ENCODE peak calls at places on chromosome 2, in seven cellular contexts. One of them, this sample, is unnamed.

GRCh38 chr2:157334335-157334734 is 8.7 kb upstream of the ERMN start:
- DNase-seq in psoas muscle: no peak
- DNase-seq in fibroblast of lung: no peak
- DNase-seq in upper lobe of left lung: no peak
- DNase-seq in thyroid gland: no peak
- DNase-seq in AG09309: no peak
- DNase-seq in prostate gland: no peak
- DNase-seq in this sample: no peak

GRCh38 chr2:65164379-65165023 is 34.6 kb upstream of the RAB1A start:
- DNase-seq in upper lobe of left lung: no peak
- DNase-seq in AG09309: no peak
- DNase-seq in thyroid gland: no peak
- DNase-seq in fibroblast of lung: peak
- DNase-seq in prostate gland: no peak
- DNase-seq in psoas muscle: no peak
- DNase-seq in this sample: no peak

GRCh38 chr2:20614201-20615045 is 36.5 kb downstream of the HS1BP3 start:
- DNase-seq in prostate gland: peak
- DNase-seq in psoas muscle: peak
- DNase-seq in upper lobe of left lung: peak
- DNase-seq in thyroid gland: peak
- DNase-seq in AG09309: no peak
- DNase-seq in fibroblast of lung: peak
- DNase-seq in this sample: no peak

GRCh38 chr2:232113821-232114220 is 152.3 kb downstream of the DIS3L2 start:
- DNase-seq in AG09309: no peak
- DNase-seq in prostate gland: no peak
- DNase-seq in upper lobe of left lung: no peak
- DNase-seq in thyroid gland: no peak
- DNase-seq in fibroblast of lung: peak
- DNase-seq in psoas muscle: no peak
- DNase-seq in this sample: no peak

GRCh38 chr2:25161055-25161781 is 7.2 kb downstream of the POMC start:
- DNase-seq in thyroid gland: peak
- DNase-seq in upper lobe of left lung: no peak
- DNase-seq in AG09309: no peak
- DNase-seq in fibroblast of lung: peak
- DNase-seq in prostate gland: no peak
- DNase-seq in psoas muscle: peak
- DNase-seq in this sample: no peak

GRCh38 chr2:25251461-25252273 is 83.3 kb upstream of the POMC start:
- DNase-seq in psoas muscle: peak
- DNase-seq in fibroblast of lung: peak
- DNase-seq in thyroid gland: peak
- DNase-seq in prostate gland: peak
- DNase-seq in upper lobe of left lung: peak
- DNase-seq in AG09309: no peak
- DNase-seq in this sample: no peak

GRCh38 chr2:220293966-220294365 is 666.5 kb downstream of the SLC4A3 start:
- DNase-seq in psoas muscle: no peak
- DNase-seq in thyroid gland: no peak
- DNase-seq in AG09309: no peak
- DNase-seq in fibroblast of lung: no peak
- DNase-seq in prostate gland: no peak
- DNase-seq in upper lobe of left lung: no peak
- DNase-seq in this sample: no peak

GRCh38 chr2:27032495-27033252 is at the start of gene TMEM214:
- DNase-seq in fibroblast of lung: peak
- DNase-seq in psoas muscle: peak
- DNase-seq in AG09309: no peak
- DNase-seq in thyroid gland: peak
- DNase-seq in prostate gland: peak
- DNase-seq in upper lobe of left lung: peak
- DNase-seq in this sample: peak

GRCh38 chr2:177717831-177718618 is 325.5 kb downstream of the AGPS start:
- DNase-seq in psoas muscle: no peak
- DNase-seq in fibroblast of lung: no peak
- DNase-seq in upper lobe of left lung: no peak
- DNase-seq in thyroid gland: no peak
- DNase-seq in prostate gland: no peak
- DNase-seq in AG09309: no peak
- DNase-seq in this sample: no peak
- TF ChIP-seq CTCF in psoas muscle: peak
- TF ChIP-seq CTCF in fibroblast of lung: no peak
- TF ChIP-seq CTCF in upper lobe of left lung: no peak
- TF ChIP-seq CTCF in thyroid gland: no peak
- TF ChIP-seq CTCF in prostate gland: no peak
- TF ChIP-seq CTCF in AG09309: no peak
- TF ChIP-seq CTCF in this sample: no peak

GRCh38 chr2:241378816-241379215 is 22.7 kb downstream of the FARP2 start:
- DNase-seq in fibroblast of lung: peak
- DNase-seq in AG09309: no peak
- DNase-seq in thyroid gland: no peak
- DNase-seq in prostate gland: no peak
- DNase-seq in psoas muscle: no peak
- DNase-seq in upper lobe of left lung: no peak
- DNase-seq in this sample: no peak

GRCh38 chr2:241381872-241382271 is 25.8 kb downstream of the FARP2 start:
- DNase-seq in prostate gland: no peak
- DNase-seq in upper lobe of left lung: no peak
- DNase-seq in psoas muscle: no peak
- DNase-seq in thyroid gland: no peak
- DNase-seq in fibroblast of lung: no peak
- DNase-seq in AG09309: no peak
- DNase-seq in this sample: no peak

GRCh38 chr2:241376808-241377207 is 20.7 kb downstream of the FARP2 start:
- DNase-seq in psoas muscle: no peak
- DNase-seq in upper lobe of left lung: no peak
- DNase-seq in thyroid gland: no peak
- DNase-seq in fibroblast of lung: peak
- DNase-seq in prostate gland: no peak
- DNase-seq in AG09309: no peak
- DNase-seq in this sample: no peak

GRCh38 chr2:241375300-241375699 is 19.2 kb downstream of the FARP2 start:
- DNase-seq in psoas muscle: no peak
- DNase-seq in prostate gland: no peak
- DNase-seq in thyroid gland: no peak
- DNase-seq in upper lobe of left lung: no peak
- DNase-seq in fibroblast of lung: no peak
- DNase-seq in AG09309: no peak
- DNase-seq in this sample: no peak

DNA sequence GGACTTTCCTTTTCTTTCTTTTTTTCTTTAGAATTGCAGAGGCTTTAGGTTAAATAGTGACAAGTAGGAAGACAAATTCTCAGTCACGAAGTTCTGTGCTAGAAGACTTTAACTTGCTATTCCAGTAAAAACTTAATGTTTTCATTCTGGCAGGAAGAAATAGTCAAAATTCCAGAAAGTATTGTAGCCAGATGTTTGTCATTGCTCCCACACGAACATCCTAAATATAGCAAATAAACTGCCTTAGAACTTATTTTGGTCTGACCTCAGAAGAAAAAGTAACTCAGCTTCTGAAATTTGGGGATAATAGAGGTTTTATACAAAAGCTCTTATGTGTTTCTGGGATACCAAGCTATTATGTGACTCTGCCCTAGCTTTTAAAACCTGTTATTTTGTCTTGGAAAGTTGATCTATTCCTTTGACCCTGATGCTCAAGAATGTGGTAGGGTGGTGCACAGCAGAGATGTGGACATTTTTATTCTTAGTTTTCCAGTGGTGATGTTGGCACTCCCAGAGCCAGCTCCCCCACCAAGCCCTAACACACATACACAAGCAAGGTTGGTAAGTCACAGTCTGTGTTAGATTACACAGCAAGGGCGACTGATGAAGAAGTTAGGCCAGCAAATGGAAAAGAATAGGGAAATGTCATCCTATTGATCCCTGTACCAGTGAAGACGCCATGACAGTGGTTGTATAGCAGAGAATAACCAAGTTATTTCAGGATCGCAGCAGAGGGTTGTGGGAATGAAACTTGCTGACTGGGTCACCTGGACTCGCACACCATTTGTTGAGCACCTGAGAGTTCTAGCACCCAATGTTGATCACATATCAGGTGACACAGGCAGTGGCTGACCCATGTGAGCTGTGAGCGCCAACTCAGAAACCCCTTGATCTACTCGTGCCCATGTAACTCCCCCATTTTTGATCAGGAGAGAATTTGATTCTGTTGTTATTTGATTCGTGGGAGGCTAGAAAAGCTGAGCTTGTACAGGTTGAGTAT is 23.7 kb downstream of the FARP2 start:
- DNase-seq in AG09309: peak
- DNase-seq in psoas muscle: no peak
- DNase-seq in fibroblast of lung: peak
- DNase-seq in prostate gland: no peak
- DNase-seq in upper lobe of left lung: no peak
- DNase-seq in thyroid gland: no peak
- DNase-seq in this sample: no peak
- H3K4me3 ChIP-seq in AG09309: no peak
- H3K4me3 ChIP-seq in psoas muscle: no peak
- H3K4me3 ChIP-seq in fibroblast of lung: no peak
- H3K4me3 ChIP-seq in prostate gland: no peak
- H3K4me3 ChIP-seq in upper lobe of left lung: no peak
- H3K4me3 ChIP-seq in thyroid gland: no peak
- H3K4me3 ChIP-seq in this sample: no peak

GRCh38 chr2:86026744-86027065 is 79.0 kb downstream of the POLR1A start:
- DNase-seq in upper lobe of left lung: no peak
- DNase-seq in fibroblast of lung: no peak
- DNase-seq in prostate gland: no peak
- DNase-seq in AG09309: no peak
- DNase-seq in psoas muscle: no peak
- DNase-seq in thyroid gland: no peak
- DNase-seq in this sample: no peak

GRCh38 chr2:86027196-86027912 is 78.3 kb downstream of the POLR1A start:
- DNase-seq in psoas muscle: peak
- DNase-seq in thyroid gland: no peak
- DNase-seq in AG09309: no peak
- DNase-seq in prostate gland: no peak
- DNase-seq in fibroblast of lung: no peak
- DNase-seq in upper lobe of left lung: no peak
- DNase-seq in this sample: no peak

GRCh38 chr2:86023366-86023712 is 82.3 kb downstream of the POLR1A start:
- DNase-seq in psoas muscle: no peak
- DNase-seq in upper lobe of left lung: no peak
- DNase-seq in thyroid gland: no peak
- DNase-seq in AG09309: no peak
- DNase-seq in fibroblast of lung: no peak
- DNase-seq in prostate gland: no peak
- DNase-seq in this sample: no peak

GRCh38 chr2:86025976-86026743 is 79.5 kb downstream of the POLR1A start:
- DNase-seq in upper lobe of left lung: no peak
- DNase-seq in psoas muscle: peak
- DNase-seq in AG09309: no peak
- DNase-seq in thyroid gland: no peak
- DNase-seq in prostate gland: no peak
- DNase-seq in fibroblast of lung: no peak
- DNase-seq in this sample: no peak

GRCh38 chr2:86025229-86025820 is 80.4 kb downstream of the POLR1A start:
- DNase-seq in psoas muscle: peak
- DNase-seq in prostate gland: no peak
- DNase-seq in thyroid gland: peak
- DNase-seq in upper lobe of left lung: no peak
- DNase-seq in AG09309: no peak
- DNase-seq in fibroblast of lung: no peak
- DNase-seq in this sample: no peak
- TF ChIP-seq CTCF in psoas muscle: no peak
- TF ChIP-seq CTCF in prostate gland: no peak
- TF ChIP-seq CTCF in thyroid gland: no peak
- TF ChIP-seq CTCF in upper lobe of left lung: no peak
- TF ChIP-seq CTCF in AG09309: peak
- TF ChIP-seq CTCF in fibroblast of lung: no peak
- TF ChIP-seq CTCF in this sample: peak

DNA sequence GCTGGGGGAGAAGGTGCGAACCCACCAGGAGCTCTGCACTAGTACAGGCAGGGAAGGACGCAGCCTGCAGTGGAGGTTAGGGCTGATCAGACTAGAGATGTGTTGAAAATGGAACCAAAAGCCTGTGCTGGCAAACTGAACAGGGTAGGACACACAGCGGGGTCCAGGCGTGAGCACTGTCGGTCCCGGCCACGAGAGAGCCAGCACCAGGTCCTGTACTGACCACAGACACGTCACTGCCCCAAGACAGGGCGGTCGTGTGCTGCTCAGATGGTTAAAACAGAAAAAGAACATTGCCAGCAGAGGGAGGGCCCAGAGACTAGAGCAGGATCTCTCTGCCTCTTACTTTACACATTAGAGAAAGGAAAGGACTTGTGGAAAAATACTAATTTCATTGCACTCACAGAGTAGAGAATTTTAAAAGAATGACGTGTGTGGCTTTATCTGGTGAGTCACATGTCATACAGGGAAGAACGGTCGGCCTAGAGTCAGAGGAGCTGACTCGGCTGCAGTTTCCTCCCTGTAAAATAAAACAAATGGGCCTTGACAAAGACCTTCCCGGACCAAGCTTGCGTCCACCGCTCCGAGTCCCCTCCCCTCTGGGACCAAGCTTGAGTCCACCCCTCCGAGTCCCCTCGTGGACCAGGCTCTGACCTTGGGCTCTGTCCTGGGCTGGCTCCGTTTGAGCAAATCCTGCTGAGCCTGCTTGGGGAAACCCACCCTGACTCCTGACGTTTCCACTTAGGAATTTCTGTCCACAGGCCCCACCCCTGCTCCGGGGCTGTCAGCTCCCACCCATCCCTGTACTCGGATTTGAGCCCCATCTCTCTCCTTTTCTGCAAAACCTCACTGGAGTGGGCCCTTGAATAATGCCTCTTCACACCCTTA is 16.7 kb upstream of the ADI1 start:
- DNase-seq in psoas muscle: peak
- DNase-seq in upper lobe of left lung: peak
- DNase-seq in AG09309: peak
- DNase-seq in fibroblast of lung: peak
- DNase-seq in thyroid gland: peak
- DNase-seq in prostate gland: no peak
- DNase-seq in this sample: no peak
- H3K4me3 ChIP-seq in psoas muscle: peak
- H3K4me3 ChIP-seq in upper lobe of left lung: no peak
- H3K4me3 ChIP-seq in AG09309: peak
- H3K4me3 ChIP-seq in fibroblast of lung: peak
- H3K4me3 ChIP-seq in thyroid gland: no peak
- H3K4me3 ChIP-seq in prostate gland: no peak
- H3K4me3 ChIP-seq in this sample: no peak

DNA sequence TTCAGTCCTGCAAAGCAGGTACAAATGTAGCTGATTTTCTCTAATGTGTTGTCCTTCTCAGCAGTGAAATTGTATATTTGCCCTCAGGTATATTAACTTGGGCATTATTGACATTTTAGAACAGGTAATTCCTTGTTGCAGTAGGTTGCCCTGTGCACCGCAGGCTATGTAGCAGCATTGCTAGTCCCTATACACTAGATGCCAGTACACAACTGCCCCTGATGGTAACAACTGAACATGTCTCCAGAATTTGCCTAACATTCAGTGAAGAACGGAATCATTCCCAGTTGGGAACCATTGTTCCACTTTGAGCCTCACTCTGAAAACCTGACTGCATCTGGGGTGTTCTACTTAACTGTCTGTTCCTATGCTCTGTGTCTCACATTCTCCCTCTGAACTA is 23.1 kb upstream of the TFPI start:
- DNase-seq in fibroblast of lung: no peak
- DNase-seq in psoas muscle: no peak
- DNase-seq in thyroid gland: no peak
- DNase-seq in prostate gland: no peak
- DNase-seq in AG09309: no peak
- DNase-seq in upper lobe of left lung: no peak
- DNase-seq in this sample: no peak
- TF ChIP-seq CTCF in fibroblast of lung: no peak
- TF ChIP-seq CTCF in psoas muscle: no peak
- TF ChIP-seq CTCF in thyroid gland: no peak
- TF ChIP-seq CTCF in prostate gland: no peak
- TF ChIP-seq CTCF in AG09309: no peak
- TF ChIP-seq CTCF in upper lobe of left lung: no peak
- TF ChIP-seq CTCF in this sample: no peak

This sample was measured in LNCaP clone FGC.